ENCODE peak calls at places on chromosomes 1 and 21, in ten cellular contexts. W is cardiac muscle cell; F is esophagus squamous epithelium; O is uterus; R is naive thymus-derived CD4-positive, alpha-beta T cell; Q is effector memory CD4-positive, alpha-beta T cell; D is lower lobe of right lung; Y is pancreas; V is hepatocyte; G is psoas muscle. P is an unnamed sample. For H3K36me3 and H3K4me1, the result is how much of the 10 kb centered on the place peaks cover.

GRCh38 chr1:45785583-45785982 is 17.8 kb upstream of the MAST2 start:
- DNase-seq in W (no peak), F (no peak), O (no peak), R (peak), Q (peak), D (no peak), Y (no peak), V (no peak), G (no peak), P (no peak)

GRCh38 chr1:172383541-172383940 is 36.9 kb upstream of the C1orf105 start:
- DNase-seq in W (peak), F (no peak), O (no peak), R (no peak), Q (no peak), D (no peak), Y (no peak), V (peak), G (no peak), P (no peak)

GRCh38 chr1:239914827-239915231 is 176.9 kb upstream of the FMN2 start:
- DNase-seq in W (no peak), F (no peak), O (no peak), R (no peak), Q (no peak), D (no peak), Y (no peak), V (no peak), G (no peak), P (no peak)

GRCh38 chr1:235122348-235122747 is 6.3 kb downstream of the TOMM20 start:
- DNase-seq in W (no peak), F (no peak), O (no peak), R (no peak), Q (no peak), D (no peak), Y (no peak), V (no peak), G (no peak), P (no peak)

GRCh38 chr1:175824079-175824478 is 80.7 kb upstream of the TNR start:
- DNase-seq in W (peak), F (no peak), O (no peak), R (no peak), Q (no peak), D (no peak), Y (peak), V (no peak), G (no peak), P (no peak)

GRCh38 chr1:226629896-226630550 is 81.5 kb downstream of the STUM start:
- DNase-seq in W (no peak), F (no peak), O (peak), R (no peak), Q (no peak), D (peak), Y (no peak), V (no peak), G (peak), P (no peak)

GRCh38 chr21:27422435-27422834 is 455.5 kb upstream of the ADAMTS5 start:
- DNase-seq in W (no peak), F (no peak), O (no peak), R (no peak), Q (no peak), D (no peak), Y (no peak), V (no peak), G (no peak), P (no peak)

GRCh38 chr1:27872802-27873665 is 690 bp downstream of the THEMIS2 start:
- DNase-seq in W (peak), F (no peak), O (no peak), R (peak), Q (no peak), D (no peak), Y (no peak), V (no peak), G (no peak), P (peak)

GRCh38 chr1:224721000-224721399 is 104.9 kb downstream of the CNIH3 start:
- DNase-seq in W (no peak), F (no peak), O (no peak), R (no peak), Q (no peak), D (no peak), Y (no peak), V (no peak), G (no peak), P (no peak)

GRCh38 chr1:180057883-180058396 is 96.7 kb upstream of the QSOX1 start:
- DNase-seq in W (no peak), F (no peak), O (no peak), R (no peak), Q (no peak), D (no peak), Y (no peak), V (no peak), G (no peak), P (no peak)

GRCh38 chr1:235297579-235297978 is 30.4 kb downstream of the ARID4B start:
- DNase-seq in W (no peak), F (no peak), O (no peak), R (peak), Q (no peak), D (no peak), Y (no peak), V (no peak), G (no peak), P (no peak)

GRCh38 chr1:5730272-5731109 is 261.7 kb downstream of the NPHP4 start:
- DNase-seq in W (no peak), F (no peak), O (no peak), R (no peak), Q (no peak), D (peak), Y (no peak), V (no peak), G (peak), P (peak)

GRCh38 chr1:18878538-18879220 is 19.2 kb upstream of the TAS1R2 start:
- DNase-seq in W (no peak), F (no peak), O (no peak), R (no peak), Q (no peak), D (no peak), Y (no peak), V (no peak), G (no peak), P (no peak)

GRCh38 chr21:34073749-34074282 is 438 bp downstream of the MRPS6 start:
- DNase-seq in W (peak), F (no peak), O (no peak), R (peak), Q (peak), D (peak), Y (no peak), V (peak), G (peak), P (no peak)

DNA sequence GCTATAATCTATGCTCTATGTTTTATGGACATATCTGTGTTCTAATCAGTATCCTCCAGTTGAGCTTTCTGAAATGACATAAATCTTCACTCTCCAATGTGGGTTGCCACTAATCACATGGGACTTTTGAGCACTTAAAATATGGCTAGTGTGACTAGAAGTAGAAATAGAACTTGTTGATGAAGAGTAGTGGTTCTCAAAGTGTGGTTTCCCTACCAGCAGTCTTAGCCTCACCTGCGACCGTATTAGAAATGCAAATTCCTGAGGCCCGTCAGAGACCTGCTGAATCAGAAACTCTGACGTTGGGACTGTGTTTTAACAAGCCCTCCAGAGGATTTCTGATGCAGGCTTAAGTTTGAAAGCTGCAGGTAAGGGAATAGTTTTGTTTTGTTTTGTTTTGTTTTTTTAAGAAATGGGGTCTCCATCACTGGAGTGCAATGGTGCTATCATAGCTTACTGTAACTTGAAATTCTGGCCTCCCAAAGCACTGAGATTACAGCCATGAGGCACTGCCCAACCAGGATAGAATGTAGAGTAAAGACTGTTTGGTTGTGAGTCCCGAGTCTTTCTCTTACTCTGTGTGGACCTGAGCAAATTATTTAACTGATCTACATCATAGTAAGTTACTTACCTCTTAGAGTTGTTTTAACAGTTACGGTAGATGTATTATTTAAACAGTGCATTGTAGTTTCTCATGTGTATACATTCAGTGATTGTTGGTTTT is 21.7 kb downstream of the GLRX2 start:
- DNase-seq in W (no peak), F (no peak), O (no peak), R (no peak), Q (no peak), D (no peak), Y (no peak), V (no peak), G (no peak), P (no peak)
- H3K36me3 ChIP-seq in W (half or more), F (under half), O (under half), R (under half), Q (under half), D (half or more), Y (under half), V (under half), G (under half), P (half or more)

GRCh38 chr1:39394059-39394458 is 97.4 kb upstream of the BMP8A start:
- DNase-seq in W (no peak), F (no peak), O (no peak), R (no peak), Q (no peak), D (no peak), Y (no peak), V (no peak), G (no peak), P (no peak)

GRCh38 chr1:39391741-39392679 is 99.4 kb upstream of the BMP8A start:
- DNase-seq in W (peak), F (no peak), O (peak), R (no peak), Q (no peak), D (no peak), Y (peak), V (peak), G (no peak), P (no peak)

GRCh38 chr1:39393645-39394044 is 97.8 kb upstream of the BMP8A start:
- DNase-seq in W (no peak), F (no peak), O (no peak), R (no peak), Q (no peak), D (no peak), Y (no peak), V (no peak), G (no peak), P (no peak)

GRCh38 chr1:39394598-39394997 is 96.8 kb upstream of the BMP8A start:
- DNase-seq in W (no peak), F (no peak), O (no peak), R (no peak), Q (peak), D (no peak), Y (peak), V (peak), G (no peak), P (no peak)

GRCh38 chr1:39392851-39393573 is 98.4 kb upstream of the BMP8A start:
- DNase-seq in W (no peak), F (no peak), O (no peak), R (no peak), Q (no peak), D (no peak), Y (no peak), V (no peak), G (no peak), P (no peak)
- H3K4me1 ChIP-seq in W (half or more), F (under half), O (under half), R (under half), Q (under half), D (half or more), Y (under half), V (under half), G (half or more), P (half or more)

GRCh38 chr1:114745351-114745750 is 12.4 kb downstream of the CSDE1 start:
- DNase-seq in W (no peak), F (no peak), O (no peak), R (no peak), Q (no peak), D (no peak), Y (no peak), V (no peak), G (no peak), P (no peak)

GRCh38 chr1:114735479-114735878 is 18.9 kb upstream of the NRAS start:
- DNase-seq in W (no peak), F (no peak), O (no peak), R (no peak), Q (no peak), D (no peak), Y (no peak), V (no peak), G (no peak), P (no peak)

GRCh38 chr1:114741963-114742746 is 15.6 kb downstream of the CSDE1 start:
- DNase-seq in W (no peak), F (no peak), O (no peak), R (no peak), Q (no peak), D (no peak), Y (no peak), V (no peak), G (no peak), P (no peak)

GRCh38 chr1:114737314-114737713 is 20.5 kb downstream of the CSDE1 start:
- DNase-seq in W (no peak), F (no peak), O (no peak), R (no peak), Q (no peak), D (no peak), Y (no peak), V (peak), G (no peak), P (no peak)

DNA sequence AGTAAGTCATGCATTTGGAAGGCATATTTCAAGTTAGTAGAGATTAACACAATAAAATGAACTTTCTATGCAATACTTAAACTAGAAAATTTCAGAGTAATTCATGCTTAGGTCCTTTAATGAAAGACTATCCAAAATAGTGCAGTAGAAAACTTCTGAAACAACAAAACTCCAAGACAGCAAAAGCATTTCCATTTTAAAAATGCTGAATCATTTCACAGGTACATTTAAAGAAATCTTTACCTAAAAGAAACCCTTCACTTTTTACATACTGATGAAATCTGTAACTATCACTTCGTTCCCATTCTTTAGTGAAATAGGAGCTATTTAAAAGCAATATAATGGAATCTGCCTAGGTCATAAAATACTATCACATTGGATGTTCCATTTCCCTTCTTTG is 17.5 kb downstream of the CSDE1 start:
- DNase-seq in W (no peak), F (no peak), O (no peak), R (no peak), Q (no peak), D (no peak), Y (no peak), V (no peak), G (no peak), P (no peak)
- H3K36me3 ChIP-seq in W (under half), F (under half), O (under half), R (under half), Q (half or more), D (half or more), Y (under half), V (under half), G (under half), P (half or more)

DNA sequence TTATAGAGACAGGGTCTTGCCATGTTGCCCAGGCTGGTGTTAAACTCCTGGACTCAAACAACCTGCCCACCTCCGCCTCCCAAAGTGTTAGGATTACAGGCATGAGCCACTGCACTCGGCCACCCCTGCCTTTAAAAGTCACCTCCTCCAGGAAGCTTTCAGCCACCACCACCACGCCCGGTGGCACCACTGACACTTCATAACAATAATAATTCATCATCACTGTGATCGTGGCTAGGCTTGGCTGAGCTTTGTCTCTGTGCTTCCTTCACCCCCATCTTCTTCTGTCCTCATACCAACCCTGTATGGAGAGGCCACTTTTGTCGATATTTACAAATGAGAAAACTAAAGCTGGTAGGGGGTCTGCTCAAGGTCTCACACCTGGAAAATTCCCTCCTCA is 12.8 kb upstream of the EPHA2 start:
- DNase-seq in W (no peak), F (no peak), O (no peak), R (no peak), Q (no peak), D (no peak), Y (no peak), V (no peak), G (no peak), P (no peak)
- H3K4me1 ChIP-seq in W (under half), F (under half), O (under half), R (under half), Q (under half), D (under half), Y (under half), V (under half), G (under half), P (under half)

DNA sequence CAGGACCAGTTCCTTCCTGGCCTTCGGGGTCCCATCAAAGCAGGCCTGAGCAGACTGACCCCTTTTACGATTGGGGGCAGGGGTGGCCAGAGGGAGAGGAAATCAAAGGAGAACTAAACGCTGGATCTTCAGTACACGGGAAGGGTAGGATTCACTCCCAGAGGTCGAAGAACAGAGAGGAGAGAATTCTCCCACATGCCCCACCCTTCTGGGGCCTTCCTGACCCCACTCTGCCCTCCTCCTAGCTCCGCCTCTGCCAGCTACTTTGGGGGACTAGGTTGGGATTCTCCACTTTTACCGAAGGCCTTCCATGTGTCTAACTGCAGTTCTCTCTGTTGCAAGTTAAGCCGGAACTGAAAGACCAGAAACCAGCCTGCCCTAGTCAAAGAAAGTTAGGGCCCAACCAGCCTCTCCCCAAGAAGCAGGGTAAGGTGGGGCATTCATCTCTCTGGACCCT is 654 bp upstream of the ARHGEF2 start:
- DNase-seq in W (no peak), F (no peak), O (peak), R (no peak), Q (no peak), D (no peak), Y (no peak), V (no peak), G (no peak), P (no peak)
- H3K36me3 ChIP-seq in W (under half), F (under half), O (under half), R (under half), Q (under half), D (under half), Y (under half), V (under half), G (under half), P (half or more)

GRCh38 chr1:223378754-223379153 is 14.5 kb upstream of the CCDC185 start:
- DNase-seq in W (no peak), F (no peak), O (no peak), R (no peak), Q (no peak), D (no peak), Y (no peak), V (no peak), G (no peak), P (no peak)

DNA sequence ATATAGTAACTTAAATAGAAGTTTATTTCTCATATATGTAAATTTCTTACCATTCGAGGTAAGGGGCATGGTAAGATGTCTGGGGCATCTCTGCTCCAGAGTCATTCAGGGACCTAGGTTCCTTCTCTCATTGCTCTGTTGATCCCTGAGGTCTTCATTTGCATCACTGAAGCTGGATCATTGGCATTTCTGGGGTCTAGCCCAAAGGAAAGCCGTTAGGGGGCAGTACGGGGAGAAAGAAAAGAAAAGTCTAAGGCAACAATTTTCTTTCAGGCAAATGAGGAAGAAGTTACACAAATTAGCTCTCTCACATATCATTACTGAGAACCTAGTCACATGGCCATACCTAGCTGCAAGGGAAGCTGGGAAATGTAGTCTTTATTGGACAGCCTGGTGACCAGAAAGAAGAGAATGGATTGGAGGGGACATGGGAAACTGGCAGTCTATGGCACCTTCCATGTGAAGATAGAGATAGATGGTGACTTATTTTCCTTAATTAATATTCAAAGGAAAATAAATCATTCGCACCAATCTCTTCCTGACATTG is 10.2 kb upstream of the SUSD4 start:
- DNase-seq in W (no peak), F (no peak), O (no peak), R (no peak), Q (no peak), D (no peak), Y (no peak), V (no peak), G (no peak), P (no peak)
- H3K4me1 ChIP-seq in W (under half), F (under half), O (under half), R (under half), Q (under half), D (under half), Y (under half), V (under half), G (under half), P (under half)

GRCh38 chr1:151985768-151986167 is 7.9 kb downstream of the S100A10 start:
- DNase-seq in W (no peak), F (no peak), O (no peak), R (no peak), Q (no peak), D (no peak), Y (no peak), V (no peak), G (no peak), P (no peak)

GRCh38 chr1:151986501-151987190 is 7.0 kb downstream of the S100A10 start:
- DNase-seq in W (no peak), F (no peak), O (no peak), R (no peak), Q (no peak), D (no peak), Y (no peak), V (no peak), G (no peak), P (no peak)

GRCh38 chr1:151984313-151984956 is 9.2 kb downstream of the S100A10 start:
- DNase-seq in W (no peak), F (no peak), O (no peak), R (no peak), Q (no peak), D (no peak), Y (no peak), V (no peak), G (no peak), P (no peak)

GRCh38 chr1:151982300-151983005 is 11.2 kb downstream of the S100A10 start:
- DNase-seq in W (no peak), F (no peak), O (no peak), R (no peak), Q (no peak), D (no peak), Y (no peak), V (no peak), G (no peak), P (no peak)

GRCh38 chr1:151985270-151985669 is 8.4 kb downstream of the S100A10 start:
- DNase-seq in W (no peak), F (no peak), O (no peak), R (no peak), Q (no peak), D (no peak), Y (no peak), V (no peak), G (no peak), P (no peak)
- H3K36me3 ChIP-seq in W (under half), F (under half), O (under half), R (under half), Q (half or more), D (half or more), Y (under half), V (under half), G (under half), P (half or more)